ENCODE peak calls at places on chromosomes 16 and 17, in four cellular contexts. U is IMR-90, B is H1, W is H9. Z is an unnamed sample.

GRCh38 chr16:89253548-89254287 is 36.2 kb downstream of the ZNF778 start:
- DNase-seq in U (no peak), B (no peak), W (no peak), Z (no peak)

GRCh38 chr16:19380316-19380715 is 37.4 kb upstream of the TMC5 start:
- DNase-seq in U (no peak), B (no peak), W (no peak), Z (no peak)

GRCh38 chr17:7477392-7478275 is 1.8 kb downstream of the ZBTB4 start:
- DNase-seq in U (peak), B (no peak), W (no peak), Z (no peak)

GRCh38 chr16:58755989-58756649 is 22.0 kb upstream of the GOT2 start:
- DNase-seq in U (peak), B (peak), W (peak), Z (peak)

GRCh38 chr16:67301080-67301757 is 21.9 kb downstream of the PLEKHG4 start:
- DNase-seq in U (no peak), B (no peak), W (no peak), Z (no peak)

GRCh38 chr16:47565454-47565853 is 104.3 kb downstream of the PHKB start:
- DNase-seq in U (peak), B (no peak), W (no peak), Z (no peak)

GRCh38 chr17:77858291-77859034 is 100.0 kb upstream of the TNRC6C start:
- DNase-seq in U (no peak), B (no peak), W (no peak), Z (no peak)

GRCh38 chr17:55295411-55296170 is 30.8 kb downstream of the HLF start:
- DNase-seq in U (peak), B (peak), W (peak), Z (peak)

GRCh38 chr17:30236807-30237206 is 1.3 kb upstream of the SLC6A4 start:
- DNase-seq in U (no peak), B (peak), W (peak), Z (peak)

GRCh38 chr17:82917656-82918345 is 78.0 kb upstream of the ZNF750 start:
- DNase-seq in U (peak), B (peak), W (peak), Z (peak)

GRCh38 chr16:52191533-52192134 is 355.3 kb downstream of the TOX3 start:
- DNase-seq in U (peak), B (peak), W (peak), Z (peak)

GRCh38 chr16:84093879-84094270 is 22.9 kb downstream of the MBTPS1 start:
- DNase-seq in U (no peak), B (no peak), W (no peak), Z (no peak)

GRCh38 chr16:14300631-14301149 is 229.6 kb downstream of the MRTFB start:
- DNase-seq in U (peak), B (no peak), W (peak), Z (peak)

GRCh38 chr16:28504707-28505404 is 1.8 kb downstream of the IL27 start:
- DNase-seq in U (no peak), B (no peak), W (no peak), Z (no peak)

GRCh38 chr16:52812945-52813556 is 239.6 kb downstream of the CHD9NB start:
- DNase-seq in U (peak), B (no peak), W (no peak), Z (peak)

GRCh38 chr16:87489434-87490045 is 3.3 kb downstream of the ZCCHC14 start:
- DNase-seq in U (no peak), B (no peak), W (no peak), Z (no peak)

GRCh38 chr17:82644148-82644547 is 4.1 kb downstream of the WDR45B start:
- DNase-seq in U (no peak), B (no peak), W (no peak), Z (no peak)

GRCh38 chr17:8126306-8127066 is 2.6 kb upstream of the HES7 start:
- DNase-seq in U (peak), B (peak), W (peak), Z (peak)

GRCh38 chr17:76243826-76244679 is 3.8 kb upstream of the RNF157 start:
- DNase-seq in U (no peak), B (no peak), W (no peak), Z (no peak)

GRCh38 chr17:14351493-14351892 is 50.6 kb downstream of the HS3ST3B1 start:
- DNase-seq in U (peak), B (no peak), W (no peak), Z (no peak)

GRCh38 chr16:10552998-10553491 is 27.4 kb downstream of the EMP2 start:
- DNase-seq in U (no peak), B (peak), W (peak), Z (peak)

DNA sequence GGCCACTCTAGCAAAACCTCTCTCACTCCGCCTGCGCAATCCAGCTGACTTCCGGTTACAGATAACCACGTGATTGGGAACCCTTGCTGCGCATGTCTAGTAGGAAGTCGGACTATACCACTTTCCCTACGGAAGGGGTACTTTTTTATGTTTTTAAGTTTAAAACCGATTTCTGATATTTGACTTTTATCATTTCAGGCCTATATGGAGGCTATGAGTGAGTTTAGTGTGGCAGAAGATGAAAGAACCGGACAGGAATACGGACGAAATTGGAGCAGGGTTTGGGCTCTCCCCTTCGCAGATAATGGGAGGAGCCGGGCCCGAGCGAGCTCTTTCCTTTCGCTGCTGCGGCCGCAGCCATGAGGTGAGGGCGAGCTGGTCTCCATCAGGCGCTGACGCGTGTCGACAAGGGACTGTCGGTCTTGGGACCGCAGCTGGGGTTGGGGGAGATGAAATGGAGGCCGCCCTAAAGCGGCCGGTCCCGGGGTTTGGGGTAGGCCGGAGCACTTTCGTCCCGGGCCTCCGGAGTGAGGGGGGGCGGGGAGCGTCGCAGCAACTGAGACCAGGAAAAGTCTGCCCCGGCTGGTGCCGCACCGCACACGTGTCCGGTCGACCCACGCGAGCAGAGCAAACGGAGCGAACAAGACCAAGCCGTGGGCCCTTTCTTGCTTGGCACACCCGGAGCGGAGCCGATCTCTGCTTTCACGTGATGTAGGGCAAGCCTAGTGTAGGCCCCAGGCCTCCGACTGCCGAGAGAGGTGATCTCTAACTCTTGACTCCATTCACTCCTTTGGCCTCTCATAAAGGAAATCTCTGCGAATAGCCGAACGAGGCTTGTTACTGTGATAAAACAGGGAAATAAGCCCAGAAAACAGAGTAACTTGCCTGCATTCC is at the start of gene RPL19:
- DNase-seq in U (peak), B (peak), W (peak), Z (peak)
- H2AK5ac ChIP-seq in U (peak), B (peak), W (no peak), Z (peak)

DNA sequence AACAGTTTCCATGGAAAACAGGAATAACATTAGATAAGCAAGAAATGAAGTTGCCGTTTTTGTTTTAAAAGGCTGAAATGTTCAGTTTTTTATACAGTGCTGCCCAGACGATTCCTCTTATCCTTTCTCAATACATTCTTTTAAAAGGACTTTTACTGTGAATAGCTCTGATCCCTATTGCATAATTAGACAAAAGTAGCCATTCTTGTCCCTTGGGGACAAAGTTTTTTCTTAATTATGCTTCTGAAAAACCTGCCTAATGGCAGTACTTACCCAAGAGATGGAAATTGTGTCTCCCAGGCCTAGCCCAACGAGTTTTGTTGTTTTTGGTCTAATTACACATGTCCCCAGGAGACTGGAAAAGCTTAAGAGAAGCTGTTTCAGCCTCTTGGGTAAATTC is 27.6 kb downstream of the NXPH3 start:
- DNase-seq in U (no peak), B (no peak), W (no peak), Z (no peak)
- H3K56ac ChIP-seq in U (no peak), B (no peak), W (no peak), Z (no peak)

GRCh38 chr17:17740627-17741237 is 59.5 kb downstream of the RAI1 start:
- DNase-seq in U (no peak), B (no peak), W (peak), Z (no peak)
- H2AK5ac ChIP-seq in U (peak), B (peak), W (no peak), Z (no peak)

GRCh38 chr17:65698381-65699061 is 137.1 kb upstream of the AXIN2 start:
- DNase-seq in U (peak), B (no peak), W (no peak), Z (peak)

GRCh38 chr17:65707780-65708179 is 146.3 kb upstream of the AXIN2 start:
- DNase-seq in U (peak), B (no peak), W (no peak), Z (no peak)

GRCh38 chr17:65699459-65699858 is 138.0 kb upstream of the AXIN2 start:
- DNase-seq in U (no peak), B (no peak), W (no peak), Z (no peak)

DNA sequence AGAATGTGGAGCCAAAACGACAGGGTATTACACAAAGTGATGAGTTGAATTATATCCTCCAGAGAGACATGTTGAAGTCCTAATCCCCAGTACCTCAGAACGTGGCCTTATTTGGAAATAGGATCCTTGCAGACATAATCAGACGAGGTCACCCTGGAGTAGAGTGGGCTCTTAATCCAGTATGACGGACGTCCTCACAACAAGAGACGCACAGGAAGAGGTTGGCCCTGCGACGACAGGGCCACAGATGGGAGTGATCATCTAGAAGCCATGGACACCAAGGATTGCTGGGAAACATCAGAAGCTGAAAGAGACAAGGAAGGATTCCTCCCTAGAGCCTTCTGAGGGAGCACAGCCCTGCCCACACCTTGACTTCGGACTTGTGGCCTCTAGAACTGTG is 142.4 kb upstream of the AXIN2 start:
- DNase-seq in U (no peak), B (no peak), W (no peak), Z (no peak)
- H3K56ac ChIP-seq in U (no peak), B (no peak), W (no peak), Z (no peak)